ENCODE peak calls at places on chromosomes 5 and 9, in ten cellular contexts. G, X, Z, B, E, A, V, Q, L and M are unnamed samples.

GRCh38 chr5:164048527-164048926 is 543.1 kb downstream of the MAT2B start:
- DNase-seq in G (peak; percentile 25), X (no peak), Z (no peak), B (peak; percentile 3), E (no peak), A (no peak), V (peak; percentile 44), Q (no peak), L (no peak), M (no peak)

GRCh38 chr5:84130006-84130580 is 254.6 kb downstream of the EDIL3 start:
- DNase-seq in G (no peak), X (no peak), Z (no peak), B (no peak), E (no peak), A (no peak), V (no peak), Q (no peak), L (no peak), M (no peak)

GRCh38 chr5:14356305-14356704 is 213.2 kb downstream of the TRIO start:
- DNase-seq in G (no peak), X (no peak), Z (no peak), B (no peak), E (no peak), A (no peak), V (no peak), Q (no peak), L (no peak), M (no peak)

GRCh38 chr9:4983541-4984165 is 1.4 kb upstream of the JAK2 start:
- DNase-seq in G (no peak), X (no peak), Z (no peak), B (no peak), E (no peak), A (no peak), V (no peak), Q (no peak), L (no peak), M (no peak)

GRCh38 chr5:56607551-56607950 is 207.8 kb upstream of the MAP3K1 start:
- DNase-seq in G (peak; percentile 65), X (no peak), Z (no peak), B (no peak), E (no peak), A (peak; percentile 36), V (peak; percentile 50), Q (no peak), L (no peak), M (no peak)

GRCh38 chr5:159936686-159937329 is 20.5 kb downstream of the ADRA1B start:
- DNase-seq in G (peak; percentile 24), X (no peak), Z (no peak), B (no peak), E (no peak), A (no peak), V (peak; percentile 15), Q (no peak), L (no peak), M (no peak)

GRCh38 chr9:9117866-9118265 is 1318.3 kb upstream of the DMAC1 start:
- DNase-seq in G (no peak), X (no peak), Z (no peak), B (no peak), E (no peak), A (no peak), V (no peak), Q (no peak), L (no peak), M (no peak)

GRCh38 chr9:120080781-120081180 is 499.2 kb downstream of the CDK5RAP2 start:
- DNase-seq in G (no peak), X (peak; percentile 54), Z (no peak), B (no peak), E (no peak), A (no peak), V (no peak), Q (no peak), L (no peak), M (no peak)

GRCh38 chr5:1435369-1435768 is 9.9 kb downstream of the SLC6A3 start:
- DNase-seq in G (no peak), X (no peak), Z (no peak), B (no peak), E (no peak), A (no peak), V (no peak), Q (no peak), L (no peak), M (no peak)

GRCh38 chr9:37908698-37909186 is 4.8 kb upstream of the SLC25A51 start:
- DNase-seq in G (peak; percentile 30), X (no peak), Z (no peak), B (no peak), E (no peak), A (peak; percentile 71), V (peak; percentile 42), Q (no peak), L (no peak), M (no peak)

GRCh38 chr9:37913480-37914153 is 9.7 kb upstream of the SLC25A51 start:
- DNase-seq in G (peak; percentile 53), X (peak; percentile 94), Z (peak; percentile 47), B (peak; percentile 90), E (peak; percentile 71), A (peak; percentile 77), V (peak; percentile 72), Q (peak; percentile 92), L (peak; percentile 95), M (peak; percentile 78)

GRCh38 chr9:37910271-37910670 is 6.3 kb upstream of the SLC25A51 start:
- DNase-seq in G (no peak), X (no peak), Z (no peak), B (no peak), E (no peak), A (no peak), V (no peak), Q (no peak), L (no peak), M (no peak)

GRCh38 chr9:37909326-37909725 is 5.4 kb upstream of the SLC25A51 start:
- DNase-seq in G (no peak), X (no peak), Z (no peak), B (no peak), E (no peak), A (no peak), V (no peak), Q (no peak), L (no peak), M (no peak)

GRCh38 chr9:37911271-37911681 is 7.3 kb upstream of the SLC25A51 start:
- DNase-seq in G (no peak), X (no peak), Z (no peak), B (no peak), E (no peak), A (no peak), V (peak; percentile 41), Q (no peak), L (no peak), M (no peak)
- H3K9ac ChIP-seq in G (no peak overlapping the region), X (no peak overlapping the region), Z (no peak overlapping the region), B (no peak overlapping the region), E (no peak overlapping the region), A (no peak overlapping the region), V (no peak overlapping the region), Q (no peak overlapping the region), L (peak overlapping the region; percentile 72), M (no peak overlapping the region)

GRCh38 chr5:141835928-141836667 is 42.1 kb downstream of the PCDH1 start:
- DNase-seq in G (peak; percentile 34), X (no peak), Z (no peak), B (no peak), E (no peak), A (peak; percentile 79), V (peak; percentile 53), Q (peak; percentile 60), L (no peak), M (no peak)
- H3K9ac ChIP-seq in G (no peak overlapping the region), X (no peak overlapping the region), Z (no peak overlapping the region), B (no peak overlapping the region), E (no peak overlapping the region), A (peak overlapping the region; percentile 82), V (peak overlapping the region; percentile 46), Q (no peak overlapping the region), L (no peak overlapping the region), M (no peak overlapping the region)

GRCh38 chr5:77494935-77495334 is 2.8 kb upstream of the WDR41 start:
- DNase-seq in G (no peak), X (no peak), Z (no peak), B (no peak), E (no peak), A (no peak), V (no peak), Q (no peak), L (no peak), M (no peak)

GRCh38 chr5:77491783-77492652 is at the start of gene WDR41:
- DNase-seq in G (peak; percentile 96), X (peak; percentile 95), Z (peak; percentile 85), B (peak; percentile 96), E (peak; percentile 85), A (peak; percentile 97), V (peak; percentile 97), Q (peak; percentile 90), L (peak; percentile 96), M (peak; percentile 88)

DNA sequence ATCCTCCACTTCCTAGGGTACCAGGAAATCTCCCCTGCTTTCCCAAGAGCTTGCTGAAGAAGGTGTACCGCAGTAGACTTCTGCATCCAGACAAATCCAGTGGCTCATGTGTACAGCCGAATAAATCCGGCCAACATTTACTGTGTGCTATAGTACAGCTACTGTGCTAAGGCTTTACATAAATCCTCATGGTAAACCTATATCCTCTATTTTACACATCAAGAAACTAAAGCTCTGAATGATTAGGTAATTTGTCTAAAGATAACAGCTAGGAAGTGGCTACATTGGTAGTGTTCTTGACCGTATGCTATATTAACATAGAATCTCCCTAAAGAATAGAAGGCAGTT is 511 bp upstream of the WDR41 start:
- DNase-seq in G (no peak), X (no peak), Z (no peak), B (no peak), E (no peak), A (no peak), V (no peak), Q (no peak), L (no peak), M (no peak)
- H3K9ac ChIP-seq in G (no peak overlapping the region), X (no peak overlapping the region), Z (peak overlapping the region; percentile 93), B (peak overlapping the region; percentile 96), E (peak overlapping the region; percentile 90), A (peak overlapping the region; percentile 93), V (peak overlapping the region; percentile 71), Q (no peak overlapping the region), L (peak overlapping the region; percentile 89), M (peak overlapping the region; percentile 89)

GRCh38 chr5:140349244-140349643 is 2.8 kb upstream of the HBEGF start:
- DNase-seq in G (peak; percentile 36), X (no peak), Z (no peak), B (no peak), E (no peak), A (peak; percentile 52), V (peak; percentile 34), Q (no peak), L (no peak), M (no peak)
- H3K9ac ChIP-seq in G (no peak overlapping the region), X (no peak overlapping the region), Z (no peak overlapping the region), B (no peak overlapping the region), E (no peak overlapping the region), A (no peak overlapping the region), V (no peak overlapping the region), Q (no peak overlapping the region), L (no peak overlapping the region), M (no peak overlapping the region)

GRCh38 chr9:130629443-130630090 is 34.8 kb upstream of the PRDM12 start:
- DNase-seq in G (no peak), X (no peak), Z (no peak), B (no peak), E (no peak), A (no peak), V (no peak), Q (peak; percentile 47), L (no peak), M (no peak)
- H3K9ac ChIP-seq in G (no peak overlapping the region), X (no peak overlapping the region), Z (no peak overlapping the region), B (no peak overlapping the region), E (no peak overlapping the region), A (no peak overlapping the region), V (no peak overlapping the region), Q (no peak overlapping the region), L (no peak overlapping the region), M (no peak overlapping the region)